ENCODE peak calls at places on chromosomes 2 and 18, in eight cellular contexts. One of them, this sample, is unnamed.

GRCh38 chr2:209395232-209395631 is 28.6 kb upstream of the MAP2 start:
- DNase-seq in RKO: no peak
- DNase-seq in ELR: no peak
- DNase-seq in GM20000: no peak
- DNase-seq in Peyer's patch: no peak
- DNase-seq in K562: no peak
- DNase-seq in HuH-7.5: no peak
- DNase-seq in right cardiac atrium: no peak
- DNase-seq in this sample: no peak

GRCh38 chr2:27494284-27494943 is 586 bp downstream of the FNDC4 start:
- DNase-seq in K562: peak
- DNase-seq in right cardiac atrium: peak
- DNase-seq in GM20000: no peak
- DNase-seq in ELR: peak
- DNase-seq in Peyer's patch: peak
- DNase-seq in RKO: peak
- DNase-seq in HuH-7.5: no peak
- DNase-seq in this sample: peak

GRCh38 chr18:22432672-22433137 is 15.0 kb upstream of the CTAGE1 start:
- DNase-seq in K562: peak
- DNase-seq in Peyer's patch: peak
- DNase-seq in ELR: peak
- DNase-seq in RKO: peak
- DNase-seq in right cardiac atrium: peak
- DNase-seq in HuH-7.5: no peak
- DNase-seq in GM20000: no peak
- DNase-seq in this sample: peak

GRCh38 chr2:147223119-147223518 is 621.7 kb upstream of the ACVR2A start:
- DNase-seq in K562: no peak
- DNase-seq in Peyer's patch: no peak
- DNase-seq in GM20000: no peak
- DNase-seq in HuH-7.5: no peak
- DNase-seq in ELR: no peak
- DNase-seq in RKO: no peak
- DNase-seq in right cardiac atrium: no peak
- DNase-seq in this sample: no peak

GRCh38 chr2:52904511-52904910 is 863.1 kb upstream of the CHAC2 start:
- DNase-seq in RKO: no peak
- DNase-seq in Peyer's patch: no peak
- DNase-seq in ELR: no peak
- DNase-seq in GM20000: no peak
- DNase-seq in K562: no peak
- DNase-seq in right cardiac atrium: no peak
- DNase-seq in HuH-7.5: no peak
- DNase-seq in this sample: no peak

GRCh38 chr2:164881524-164881923 is 39.9 kb upstream of the COBLL1 start:
- DNase-seq in GM20000: no peak
- DNase-seq in HuH-7.5: no peak
- DNase-seq in right cardiac atrium: no peak
- DNase-seq in RKO: no peak
- DNase-seq in ELR: no peak
- DNase-seq in K562: no peak
- DNase-seq in Peyer's patch: no peak
- DNase-seq in this sample: no peak

GRCh38 chr2:2294183-2294675 is 36.8 kb downstream of the MYT1L start:
- DNase-seq in Peyer's patch: no peak
- DNase-seq in GM20000: no peak
- DNase-seq in K562: no peak
- DNase-seq in HuH-7.5: no peak
- DNase-seq in ELR: no peak
- DNase-seq in right cardiac atrium: no peak
- DNase-seq in RKO: no peak
- DNase-seq in this sample: no peak

GRCh38 chr2:48444404-48444803 is 85.5 kb upstream of the STON1 start:
- DNase-seq in RKO: no peak
- DNase-seq in ELR: no peak
- DNase-seq in GM20000: no peak
- DNase-seq in HuH-7.5: no peak
- DNase-seq in Peyer's patch: no peak
- DNase-seq in right cardiac atrium: no peak
- DNase-seq in K562: no peak
- DNase-seq in this sample: no peak

GRCh38 chr2:30899655-30900054 is 92.4 kb upstream of the CAPN13 start:
- DNase-seq in K562: no peak
- DNase-seq in HuH-7.5: no peak
- DNase-seq in right cardiac atrium: no peak
- DNase-seq in Peyer's patch: no peak
- DNase-seq in ELR: no peak
- DNase-seq in RKO: no peak
- DNase-seq in GM20000: no peak
- DNase-seq in this sample: no peak

This sample was measured in breast epithelium.